ENCODE peak calls at places on chromosomes 16 and 17, in six cellular contexts. F is GM12878, I is Panc1, W is H1, U is HepG2, M is SK-N-SH. H is an unnamed sample.

GRCh38 chr17:80063815-80064585 is 27.6 kb downstream of the CCDC40 start:
- DNase-seq in F (no peak), I (no peak), W (no peak), U (peak; percentile 81), M (no peak), H (peak; percentile 24)

GRCh38 chr16:90044111-90044551 is 24.9 kb upstream of the DBNDD1 start:
- DNase-seq in F (no peak), I (no peak), W (no peak), U (peak; percentile 50), M (no peak), H (peak; percentile 44)

GRCh38 chr17:19237389-19238166 is 412 bp downstream of the EPN2 start:
- DNase-seq in F (no peak), I (no peak), W (peak; percentile 84), U (no peak), M (peak; percentile 78), H (no peak)

GRCh38 chr16:46638947-46639925 is 18.1 kb upstream of the SHCBP1 start:
- DNase-seq in F (no peak), I (no peak), W (no peak), U (no peak), M (no peak), H (no peak)

GRCh38 chr17:38590988-38591758 is 14.6 kb downstream of the SRCIN1 start:
- DNase-seq in F (no peak), I (no peak), W (no peak), U (peak; percentile 78), M (no peak), H (no peak)

GRCh38 chr16:9090101-9090959 is 1.1 kb upstream of the HAPSTR1 start:
- DNase-seq in F (no peak), I (no peak), W (peak; percentile 71), U (no peak), M (peak; percentile 72), H (no peak)

GRCh38 chr16:26569793-26570192 is 496.9 kb upstream of the C16orf82 start:
- DNase-seq in F (no peak), I (peak; percentile 7), W (no peak), U (peak; percentile 15), M (no peak), H (no peak)

GRCh38 chr17:17028059-17028877 is 14.0 kb upstream of the MPRIP start:
- DNase-seq in F (no peak), I (no peak), W (peak; percentile 66), U (peak; percentile 94), M (peak; percentile 30), H (peak; percentile 94)

GRCh38 chr17:47465165-47465564 is 65.7 kb upstream of the NPEPPS start:
- DNase-seq in F (no peak), I (no peak), W (no peak), U (no peak), M (no peak), H (no peak)

GRCh38 chr16:87926246-87927194 is 9.8 kb downstream of the CA5A start:
- DNase-seq in F (no peak), I (no peak), W (no peak), U (no peak), M (no peak), H (no peak)

GRCh38 chr17:29615048-29615385 is 7.7 kb downstream of the CORO6 start:
- DNase-seq in F (no peak), I (no peak), W (no peak), U (no peak), M (peak; percentile 36), H (no peak)
- TF ChIP-seq CTCF in F (no peak), I (no peak), W (no peak), U (no peak), M (no peak), H (no peak)

GRCh38 chr17:35588196-35588920 is 1.2 kb downstream of the AP2B1 start:
- DNase-seq in F (no peak), I (peak; percentile 85), W (no peak), U (no peak), M (no peak), H (peak; percentile 73)
- TF ChIP-seq POLR2AphosphoS5 in F (no peak), I (peak; percentile 76), W (no peak), U (no peak), M (no peak), H (peak; percentile 40)

GRCh38 chr16:79081292-79082066 is 519.1 kb downstream of the MAF start:
- DNase-seq in F (no peak), I (no peak), W (no peak), U (peak; percentile 45), M (no peak), H (no peak)
- TF ChIP-seq SIN3A in F (no peak), I (no peak), W (no peak), U (no peak), M (no peak), H (no peak)

DNA sequence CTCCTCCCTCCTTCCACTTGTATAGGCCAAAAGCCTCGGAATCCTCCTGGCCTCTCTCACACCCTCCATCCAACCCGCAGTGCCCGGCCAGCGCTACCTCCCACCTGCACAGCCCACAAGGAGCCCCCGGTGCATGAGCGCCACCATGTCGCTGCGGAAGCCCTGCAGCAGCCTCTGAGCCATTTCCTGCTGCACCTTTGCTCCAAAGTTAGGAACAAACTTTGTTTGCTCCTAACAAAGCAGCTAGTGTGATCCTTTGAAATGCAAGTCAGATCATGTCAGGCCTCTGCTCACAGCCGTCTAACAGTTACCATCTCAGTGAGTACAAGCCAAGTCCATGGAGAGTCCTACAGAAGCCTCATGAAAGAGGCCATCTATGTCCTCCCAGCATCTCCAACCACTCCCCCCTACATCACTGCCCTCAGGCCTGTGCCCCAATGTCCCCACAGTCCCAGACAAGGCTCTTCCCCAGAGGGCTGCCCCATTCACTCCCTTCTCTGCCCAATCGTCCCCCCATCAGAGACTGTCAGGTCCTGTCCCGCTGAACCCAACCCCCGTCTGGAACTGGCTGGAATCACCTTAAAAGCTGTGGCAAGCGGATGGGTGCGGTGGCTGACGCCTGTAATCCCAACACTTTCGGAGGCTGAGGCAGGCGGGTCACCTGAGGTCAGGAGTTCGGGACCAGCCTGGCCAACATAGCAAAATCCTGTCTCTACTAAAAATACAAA is 7.5 kb downstream of the DCAKD start:
- DNase-seq in F (no peak), I (no peak), W (no peak), U (peak; percentile 69), M (no peak), H (no peak)
- TF ChIP-seq CTCF in F (no peak), I (no peak), W (no peak), U (peak; percentile 63), M (no peak), H (no peak)

DNA sequence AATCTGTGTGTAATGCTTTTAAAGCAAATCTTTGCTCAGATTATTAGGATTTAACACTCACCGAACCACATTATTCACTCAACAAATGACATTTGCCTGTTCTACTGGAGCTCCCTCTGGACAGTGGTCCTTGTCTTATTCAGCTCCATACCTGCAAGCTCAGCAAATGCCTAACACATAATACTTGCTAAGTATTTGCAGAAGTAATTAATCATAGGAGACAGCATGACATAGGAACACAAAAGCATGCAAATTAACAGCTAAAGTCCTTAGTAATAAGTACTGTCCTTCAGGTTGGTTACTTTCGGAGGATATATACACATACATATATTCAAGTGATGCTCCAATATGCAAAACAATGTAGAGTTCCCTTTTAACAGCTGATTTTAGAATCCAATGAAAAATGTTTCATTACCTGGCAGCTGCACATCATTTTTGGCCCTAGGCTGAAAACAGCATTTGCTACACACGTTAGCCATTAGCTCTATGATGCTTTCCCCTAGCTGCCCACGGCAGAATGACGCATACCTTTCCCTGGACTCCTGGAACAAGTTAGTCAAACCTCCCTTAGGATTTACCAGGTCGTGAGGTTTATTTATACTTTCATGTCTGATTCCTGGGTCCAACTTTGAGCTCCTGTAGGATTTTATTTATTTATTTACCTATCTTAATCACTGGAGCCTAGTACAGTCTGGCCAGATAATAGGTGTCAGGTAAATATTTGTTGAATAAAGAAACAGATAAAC is 8.6 kb downstream of the BRD7 start:
- DNase-seq in F (no peak), I (no peak), W (no peak), U (no peak), M (no peak), H (no peak)
- TF ChIP-seq POLR2AphosphoS5 in F (no peak), I (no peak), W (no peak), U (no peak), M (no peak), H (no peak)

DNA sequence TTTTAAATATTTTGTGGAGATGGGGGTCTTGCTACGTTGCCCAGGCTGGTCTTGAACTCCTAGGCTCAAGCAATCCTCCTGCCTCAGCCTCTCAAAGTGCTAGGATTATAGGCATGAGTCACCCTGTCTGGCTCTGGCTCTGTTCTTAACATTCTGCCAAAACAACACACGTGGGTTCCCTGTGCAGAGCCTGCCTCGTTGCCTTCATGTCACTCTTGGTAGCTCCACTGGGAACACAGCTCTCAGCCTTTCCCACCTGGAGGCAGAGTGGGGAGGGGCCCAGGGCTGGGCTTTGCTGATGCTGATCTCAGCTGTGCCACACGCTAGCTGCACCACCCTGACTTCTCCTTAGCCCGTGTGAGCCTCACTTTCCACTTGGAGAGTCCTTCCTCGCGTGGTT is 19.3 kb downstream of the CRISPLD2 start:
- DNase-seq in F (no peak), I (no peak), W (no peak), U (no peak), M (peak; percentile 29), H (peak; percentile 43)
- TF ChIP-seq SIN3A in F (no peak), I (no peak), W (no peak), U (no peak), M (no peak), H (no peak)

GRCh38 chr17:36851230-36851629 is 86.0 kb upstream of the LHX1 start:
- DNase-seq in F (no peak), I (peak; percentile 72), W (no peak), U (peak; percentile 19), M (no peak), H (no peak)

GRCh38 chr17:36847293-36847645 is 90.0 kb upstream of the LHX1 start:
- DNase-seq in F (no peak), I (no peak), W (no peak), U (no peak), M (no peak), H (no peak)

GRCh38 chr17:36848008-36848902 is 89.0 kb upstream of the LHX1 start:
- DNase-seq in F (no peak), I (no peak), W (no peak), U (no peak), M (no peak), H (no peak)

GRCh38 chr17:36850794-36851193 is 86.5 kb upstream of the LHX1 start:
- DNase-seq in F (no peak), I (peak; percentile 12), W (no peak), U (no peak), M (no peak), H (peak; percentile 39)

DNA sequence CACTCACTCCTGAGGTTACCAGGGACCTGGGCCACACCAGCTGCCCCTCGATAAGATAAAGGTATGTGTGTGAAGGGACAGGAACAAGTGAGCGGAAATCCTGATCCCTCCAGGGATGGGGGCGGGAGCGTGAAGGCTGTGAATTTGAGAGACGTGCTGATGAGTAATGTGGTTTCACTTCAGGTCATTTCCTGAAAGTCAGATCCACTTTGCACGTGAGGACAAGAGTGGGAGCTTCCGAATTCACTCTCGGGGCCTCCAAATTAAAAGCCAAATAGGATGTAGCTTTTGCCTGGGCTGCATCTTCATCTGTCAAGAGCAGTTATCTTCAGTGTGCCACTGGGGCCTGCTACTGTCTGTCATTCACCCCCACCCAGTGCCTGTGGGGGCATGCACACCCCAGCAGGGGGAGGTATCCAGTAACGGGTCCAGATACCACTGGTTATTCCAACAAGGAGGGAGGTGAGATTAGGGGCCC is 87.4 kb upstream of the LHX1 start:
- DNase-seq in F (peak; percentile 49), I (peak; percentile 5), W (no peak), U (no peak), M (no peak), H (peak; percentile 51)
- TF ChIP-seq CTCF in F (peak; percentile 17), I (no peak), W (peak; percentile 20), U (peak; percentile 42), M (peak; percentile 36), H (peak; percentile 56)

H was measured in HCT116.